ENCODE peak calls at places on chromosome 20, in six cellular contexts. V is GM23338; L is CD8-positive, alpha-beta T cell; O is neural progenitor cell; Q is right lobe of liver; R is vagina. G is an unnamed sample. For H3K36me3, the result is how much of the 10 kb centered on the place peaks cover.

GRCh38 chr20:59938696-59939051 is 1.4 kb downstream of the PPP1R3D start:
- DNase-seq in O (no peak), V (no peak), Q (no peak), R (no peak), L (no peak), G (no peak)

GRCh38 chr20:55135923-55136322 is 660.5 kb downstream of the DOK5 start:
- DNase-seq in O (no peak), Q (no peak), R (no peak), L (no peak), V (no peak), G (no peak)

GRCh38 chr20:6008254-6008653 is 45.6 kb downstream of the LRRN4 start:
- DNase-seq in L (no peak), Q (no peak), V (no peak), O (peak), R (peak), G (no peak)

GRCh38 chr20:59331721-59332329 is 31.4 kb downstream of the EDN3 start:
- DNase-seq in Q (no peak), L (no peak), V (no peak), R (no peak), O (no peak), G (no peak)

GRCh38 chr20:12049125-12049524 is 131.4 kb downstream of the BTBD3 start:
- DNase-seq in O (no peak), L (no peak), Q (no peak), R (no peak), V (no peak), G (no peak)

GRCh38 chr20:34010405-34010895 is 16.7 kb downstream of the RALY start:
- DNase-seq in R (no peak), V (peak), L (no peak), O (peak), Q (no peak), G (no peak)

GRCh38 chr20:47360489-47361267 is 4.2 kb upstream of the ZMYND8 start:
- DNase-seq in L (no peak), R (peak), Q (peak), V (peak), O (peak), G (no peak)

GRCh38 chr20:53608456-53609413 is 15.1 kb upstream of the ZNF217 start:
- DNase-seq in L (no peak), V (peak), Q (no peak), O (no peak), R (peak), G (no peak)

GRCh38 chr20:34559311-34560140 is 1.0 kb downstream of the MAP1LC3A start:
- DNase-seq in V (peak), Q (peak), R (no peak), O (peak), L (no peak), G (no peak)

GRCh38 chr20:2006452-2007381 is 12.9 kb upstream of the PDYN start:
- DNase-seq in V (peak), Q (no peak), R (peak), O (peak), L (peak), G (peak)

GRCh38 chr20:10925767-10926166 is 252.0 kb upstream of the JAG1 start:
- DNase-seq in O (no peak), V (no peak), Q (no peak), L (no peak), R (no peak), G (no peak)

GRCh38 chr20:57157106-57157691 is 109.2 kb downstream of the BMP7 start:
- DNase-seq in R (no peak), V (no peak), Q (no peak), L (no peak), O (no peak), G (no peak)

GRCh38 chr20:42366626-42367025 is 748.4 kb upstream of the CHD6 start:
- DNase-seq in L (no peak), V (no peak), R (no peak), O (peak), Q (no peak), G (no peak)

GRCh38 chr20:7980332-7981046 is 39.1 kb downstream of the TMX4 start:
- DNase-seq in O (peak), Q (no peak), V (peak), R (no peak), L (no peak), G (peak)

GRCh38 chr20:44993343-44993742 is 27.0 kb downstream of the STK4 start:
- DNase-seq in Q (no peak), O (no peak), L (no peak), R (no peak), V (no peak), G (no peak)

GRCh38 chr20:62708591-62709536 is at the start of gene NTSR1:
- DNase-seq in V (peak), O (peak), R (no peak), L (no peak), Q (peak), G (no peak)

GRCh38 chr20:43196243-43196642 is 6.5 kb upstream of the PTPRT start:
- DNase-seq in O (no peak), L (no peak), V (no peak), Q (no peak), R (no peak), G (no peak)

GRCh38 chr20:60139663-60140446 is 181.6 kb downstream of the CDH26 start:
- DNase-seq in V (no peak), R (no peak), Q (no peak), O (no peak), L (no peak), G (no peak)

GRCh38 chr20:45114465-45115385 is at the start of gene WFDC5:
- DNase-seq in Q (no peak), V (peak), O (no peak), L (no peak), R (no peak), G (no peak)

GRCh38 chr20:24543741-24544140 is 74.3 kb downstream of the SYNDIG1 start:
- DNase-seq in L (no peak), V (no peak), O (no peak), Q (no peak), R (no peak), G (no peak)

GRCh38 chr20:47972916-47973309 is 187.6 kb upstream of the SULF2 start:
- DNase-seq in O (no peak), R (no peak), L (no peak), Q (no peak), V (no peak), G (no peak)

GRCh38 chr20:47561175-47561574 is 59.5 kb downstream of the NCOA3 start:
- DNase-seq in V (no peak), Q (no peak), O (no peak), R (no peak), L (no peak), G (no peak)

GRCh38 chr20:5164645-5165399 is 38.0 kb downstream of the CDS2 start:
- DNase-seq in O (no peak), V (no peak), L (no peak), Q (no peak), R (no peak), G (no peak)

DNA sequence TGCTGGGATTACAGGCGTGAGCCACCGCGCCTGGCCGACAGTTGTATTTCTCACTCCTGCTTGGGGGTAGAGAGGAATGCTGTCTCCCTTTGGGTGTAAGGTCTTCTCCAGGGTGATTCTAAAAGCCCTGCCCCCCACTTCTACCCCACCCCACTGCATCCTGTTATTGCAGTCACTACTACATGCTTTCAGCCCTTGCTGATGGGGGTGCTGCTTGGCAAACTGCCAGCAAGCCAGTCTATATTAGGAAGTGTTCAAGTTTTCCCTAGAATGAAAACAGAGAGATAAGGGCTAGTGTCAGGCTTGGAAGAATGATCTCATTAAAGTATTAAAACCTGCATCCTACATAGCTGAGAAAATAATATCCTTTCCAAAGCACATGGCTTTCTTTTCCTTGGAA is 31.3 kb downstream of the TTI1 start:
- DNase-seq in O (no peak), R (no peak), V (no peak), L (no peak), Q (no peak), G (no peak)
- H3K36me3 ChIP-seq in O (under half), R (half or more), V (half or more), L (under half), Q (under half), G (half or more)

GRCh38 chr20:61549865-61550264 is 297.8 kb downstream of the CDH4 start:
- DNase-seq in L (no peak), O (no peak), V (no peak), Q (peak), R (no peak), G (no peak)
- TF ChIP-seq CTCF in L (no peak), O (no peak), V (no peak), Q (no peak), R (no peak), G (no peak)

DNA sequence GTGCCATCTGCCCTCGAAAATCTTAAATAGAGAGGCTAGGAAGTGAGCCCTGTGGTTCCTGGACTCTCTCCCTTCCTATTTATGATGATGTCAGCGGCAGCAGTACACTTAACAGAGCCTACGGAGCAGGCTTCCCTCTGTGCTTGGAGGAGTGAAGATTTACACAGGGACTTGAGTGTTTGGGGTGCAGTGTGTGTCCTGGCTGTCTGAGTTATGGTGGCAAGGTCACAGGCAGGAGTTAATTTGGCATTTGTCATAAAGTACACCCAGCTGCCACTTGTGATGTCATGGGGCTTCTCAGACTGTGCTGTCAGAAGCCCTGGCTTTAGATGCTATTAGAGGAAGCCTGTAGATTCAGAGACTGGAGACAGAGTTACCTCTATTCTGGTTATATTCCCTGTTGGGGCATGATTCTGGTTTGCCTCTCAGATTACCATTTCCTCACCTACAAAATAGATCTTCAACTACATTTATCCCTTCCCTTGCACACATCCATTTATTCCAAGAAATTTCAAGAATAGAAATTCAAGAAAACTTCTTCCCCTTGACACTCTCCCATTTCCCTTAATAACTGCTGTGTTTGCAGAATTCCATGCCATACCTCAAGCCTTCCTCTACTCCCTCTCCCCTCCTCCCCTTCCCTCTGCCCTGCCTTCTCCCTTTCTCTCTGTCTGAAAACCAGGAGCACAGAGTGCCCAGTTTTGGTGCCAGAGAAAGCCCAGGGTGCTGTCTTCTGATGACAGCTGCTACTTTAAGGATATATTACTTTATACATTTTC is 72.1 kb downstream of the SLC24A3 start:
- DNase-seq in R (no peak), Q (no peak), V (no peak), L (no peak), O (no peak), G (no peak)
- H3K27ac ChIP-seq in R (peak), Q (no peak), V (no peak), L (no peak), O (no peak), G (no peak)

GRCh38 chr20:17622086-17622850 is 52.4 kb downstream of the DSTN start:
- DNase-seq in R (no peak), Q (no peak), O (no peak), L (no peak), V (no peak), G (no peak)
- H3K36me3 ChIP-seq in R (half or more), Q (under half), O (under half), L (under half), V (under half), G (under half)

G was measured in OCI-LY7.